ENCODE peak calls at places on chromosomes 2 and 18, in nine cellular contexts. T is astrocyte of the cerebellum, I is lower lobe of right lung, O is thoracic aorta, A is fibroblast of mammary gland, N is cardiac muscle cell, B is stomach, R is upper lobe of right lung, S is pancreas. E is an unnamed sample.

GRCh38 chr2:57806449-57806968 is 240.1 kb upstream of the VRK2 start:
- DNase-seq in T (no peak), I (no peak), O (no peak), A (no peak), N (no peak), B (no peak), R (no peak), S (no peak), E (no peak)

GRCh38 chr18:45373286-45373880 is 241.9 kb upstream of the SLC14A2 start:
- DNase-seq in T (no peak), I (no peak), O (no peak), A (no peak), N (no peak), B (no peak), R (no peak), S (no peak), E (no peak)

GRCh38 chr2:65957886-65958285 is 477.0 kb upstream of the MEIS1 start:
- DNase-seq in T (no peak), I (no peak), O (no peak), A (no peak), N (no peak), B (no peak), R (no peak), S (no peak), E (no peak)

GRCh38 chr2:113148606-113149552 is 21.5 kb downstream of the IL1RN start:
- DNase-seq in T (no peak), I (no peak), O (no peak), A (no peak), N (no peak), B (no peak), R (no peak), S (no peak), E (no peak)

GRCh38 chr2:207227062-207227748 is 61.5 kb upstream of the KLF7 start:
- DNase-seq in T (no peak), I (peak; percentile 47), O (no peak), A (no peak), N (peak; percentile 73), B (no peak), R (peak; percentile 66), S (peak; percentile 19), E (no peak)

GRCh38 chr2:219722276-219722883 is 95.0 kb downstream of the SLC4A3 start:
- DNase-seq in T (no peak), I (no peak), O (no peak), A (peak; percentile 25), N (no peak), B (no peak), R (no peak), S (no peak), E (no peak)

GRCh38 chr2:235579128-235579527 is 85.3 kb downstream of the AGAP1 start:
- DNase-seq in T (no peak), I (no peak), O (no peak), A (no peak), N (no peak), B (no peak), R (no peak), S (no peak), E (no peak)

GRCh38 chr2:197908940-197909339 is 104.5 kb downstream of the PLCL1 start:
- DNase-seq in T (no peak), I (no peak), O (no peak), A (peak; percentile 57), N (peak; percentile 74), B (no peak), R (no peak), S (no peak), E (no peak)

GRCh38 chr2:164560181-164560792 is 61.0 kb downstream of the GRB14 start:
- DNase-seq in T (peak; percentile 15), I (no peak), O (no peak), A (peak; percentile 32), N (peak; percentile 48), B (no peak), R (no peak), S (no peak), E (no peak)

GRCh38 chr18:22101731-22102130 is 67.7 kb upstream of the GATA6 start:
- DNase-seq in T (no peak), I (no peak), O (no peak), A (no peak), N (no peak), B (no peak), R (no peak), S (no peak), E (no peak)

GRCh38 chr2:38825956-38826355 is 47.9 kb downstream of the GEMIN6 start:
- DNase-seq in T (no peak), I (no peak), O (no peak), A (no peak), N (no peak), B (no peak), R (no peak), S (no peak), E (no peak)

GRCh38 chr2:99878951-99879350 is 263.4 kb downstream of the AFF3 start:
- DNase-seq in T (no peak), I (no peak), O (no peak), A (peak; percentile 45), N (peak; percentile 44), B (no peak), R (no peak), S (no peak), E (no peak)

GRCh38 chr2:9539530-9539929 is 16.1 kb downstream of the ADAM17 start:
- DNase-seq in T (no peak), I (no peak), O (no peak), A (peak; percentile 85), N (peak; percentile 86), B (no peak), R (no peak), S (no peak), E (no peak)

GRCh38 chr18:49757513-49758262 is 55.6 kb downstream of the ACAA2 start:
- DNase-seq in T (no peak), I (no peak), O (no peak), A (no peak), N (no peak), B (no peak), R (no peak), S (no peak), E (no peak)

GRCh38 chr2:100274076-100274475 is 48.2 kb downstream of the LONRF2 start:
- DNase-seq in T (no peak), I (no peak), O (no peak), A (no peak), N (no peak), B (no peak), R (no peak), S (no peak), E (no peak)

GRCh38 chr2:11568436-11568835 is 34.6 kb downstream of the GREB1 start:
- DNase-seq in T (no peak), I (peak; percentile 24), O (no peak), A (no peak), N (no peak), B (no peak), R (peak; percentile 18), S (no peak), E (peak; percentile 65)

DNA sequence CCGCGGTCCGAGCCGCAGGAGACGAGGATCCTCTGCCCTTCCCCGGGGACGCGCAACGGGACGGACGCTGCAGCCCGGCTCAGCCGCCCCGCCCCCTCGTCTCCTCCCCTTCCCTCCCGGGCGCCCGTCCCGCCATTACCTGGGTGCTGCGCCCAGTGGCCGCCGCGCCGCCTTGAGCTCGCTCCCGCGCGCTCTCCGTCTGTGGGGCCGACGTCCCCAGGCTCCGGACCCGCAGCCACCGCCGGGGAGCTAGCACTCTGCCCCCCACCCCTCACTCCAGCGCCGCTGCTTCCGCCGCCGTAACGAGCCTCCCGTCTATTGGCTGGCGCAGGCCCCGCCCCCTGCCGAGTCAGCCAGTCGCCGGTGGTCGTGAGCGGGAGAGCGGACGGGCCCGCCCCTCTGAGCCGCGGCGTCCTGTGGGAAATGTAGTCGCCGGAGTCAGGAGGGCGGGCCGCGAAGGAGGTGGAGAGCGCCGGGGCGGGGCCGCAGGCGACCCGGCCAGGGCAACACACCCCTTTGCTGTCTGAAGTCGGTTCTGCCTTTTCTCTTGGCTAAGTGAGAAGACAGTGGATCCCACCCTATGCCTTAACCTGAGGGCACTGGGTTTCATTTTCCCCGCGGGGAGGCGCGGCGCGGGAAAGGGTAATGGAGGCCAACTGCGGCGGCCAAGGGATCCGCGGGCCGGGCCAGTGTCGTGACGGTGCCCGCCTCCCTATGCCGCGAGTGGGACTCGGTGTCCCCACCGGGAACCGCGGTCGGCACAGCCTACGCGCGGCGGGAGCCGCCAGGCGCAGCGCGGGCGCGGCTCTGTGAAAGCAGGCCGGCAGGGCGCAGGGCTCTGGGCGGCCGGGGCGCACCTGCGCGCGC is at the start of gene SAP130:
- DNase-seq in T (peak; percentile 80), I (peak; percentile 99), O (peak; percentile 93), A (peak; percentile 88), N (peak; percentile 98), B (peak; percentile 99), R (peak; percentile 100), S (peak; percentile 98), E (peak; percentile 100)
- TF ChIP-seq CTCF in T (no peak), I (no peak), O (no peak), A (no peak), N (no peak), B (no peak), R (no peak), S (no peak), E (no peak)

GRCh38 chr2:231680992-231681852 is 27.1 kb upstream of the PTMA start:
- DNase-seq in T (no peak), I (peak; percentile 91), O (peak; percentile 58), A (peak; percentile 75), N (peak; percentile 93), B (peak; percentile 84), R (peak; percentile 95), S (peak; percentile 82), E (no peak)
- TF ChIP-seq CTCF in T (no peak), I (no peak), O (no peak), A (no peak), N (no peak), B (no peak), R (no peak), S (no peak), E (no peak)

GRCh38 chr18:70709720-70710119 is 420.9 kb downstream of the SOCS6 start:
- DNase-seq in T (no peak), I (no peak), O (no peak), A (no peak), N (no peak), B (no peak), R (no peak), S (no peak), E (no peak)
- TF ChIP-seq CTCF in T (no peak), I (no peak), O (no peak), A (no peak), N (no peak), B (no peak), R (no peak), S (no peak), E (no peak)

GRCh38 chr18:79007440-79007839 is 27.8 kb downstream of the SALL3 start:
- DNase-seq in T (no peak), I (no peak), O (no peak), A (no peak), N (no peak), B (no peak), R (no peak), S (no peak), E (no peak)

GRCh38 chr18:79008356-79008940 is 28.8 kb downstream of the SALL3 start:
- DNase-seq in T (no peak), I (no peak), O (no peak), A (no peak), N (no peak), B (peak; percentile 15), R (no peak), S (no peak), E (no peak)

GRCh38 chr18:79010802-79011201 is 31.2 kb downstream of the SALL3 start:
- DNase-seq in T (no peak), I (no peak), O (no peak), A (no peak), N (no peak), B (no peak), R (no peak), S (no peak), E (peak; percentile 37)

GRCh38 chr18:79006106-79006795 is 26.6 kb downstream of the SALL3 start:
- DNase-seq in T (no peak), I (no peak), O (no peak), A (no peak), N (no peak), B (no peak), R (no peak), S (no peak), E (no peak)

GRCh38 chr18:79011300-79011870 is 31.8 kb downstream of the SALL3 start:
- DNase-seq in T (no peak), I (no peak), O (no peak), A (no peak), N (no peak), B (peak; percentile 22), R (no peak), S (no peak), E (peak; percentile 71)
- TF ChIP-seq CTCF in T (no peak), I (no peak), O (no peak), A (no peak), N (no peak), B (no peak), R (no peak), S (no peak), E (no peak)